ENCODE peak calls at places on chromosomes 1 and 21, in eight cellular contexts. M is central memory CD4-positive, alpha-beta T cell; O is left cardiac atrium; U is cardiac muscle cell; K is CD8-positive, alpha-beta memory T cell; G is stimulated activated CD4-positive, alpha-beta T cell treated with anti-CD3 and anti-CD28 coated beads, Interleukin-1b, Interleukin-23, amount 100 ng/mL, for 1 hour; A is HT1080; T is activated CD8-positive, alpha-beta memory T cell treated with anti-CD3 and anti-CD28 coated beads, Interleukin-2, amount 10 ng/mL, durations not matched to agents 7 days and 5 days. D is an unnamed sample.

GRCh38 chr1:239951518-239952130 is 140.1 kb upstream of the FMN2 start:
- DNase-seq in M (peak), O (peak), U (peak), K (peak), G (peak), A (peak), T (peak), D (peak)

GRCh38 chr1:11729498-11730428 is 6.2 kb upstream of the AGTRAP start:
- DNase-seq in M (no peak), O (no peak), U (no peak), K (no peak), G (no peak), A (no peak), T (peak), D (no peak)

GRCh38 chr1:50295553-50295952 is 127.7 kb downstream of the DMRTA2 start:
- DNase-seq in M (no peak), O (no peak), U (no peak), K (no peak), G (no peak), A (no peak), T (no peak), D (no peak)

GRCh38 chr1:116912846-116913245 is 3.1 kb downstream of the PTGFRN start:
- DNase-seq in M (no peak), O (no peak), U (no peak), K (no peak), G (no peak), A (no peak), T (no peak), D (no peak)

GRCh38 chr1:27660300-27660837 is 11.6 kb downstream of the IFI6 start:
- DNase-seq in M (no peak), O (no peak), U (no peak), K (no peak), G (no peak), A (no peak), T (no peak), D (no peak)

GRCh38 chr1:35243681-35244080 is 24.8 kb upstream of the ZMYM4 start:
- DNase-seq in M (no peak), O (no peak), U (no peak), K (no peak), G (no peak), A (no peak), T (no peak), D (no peak)

GRCh38 chr1:60621524-60621923 is 460.8 kb upstream of the NFIA start:
- DNase-seq in M (no peak), O (peak), U (no peak), K (no peak), G (no peak), A (no peak), T (no peak), D (no peak)

GRCh38 chr21:25934771-25935224 is 200.0 kb downstream of the GABPA start:
- DNase-seq in M (no peak), O (peak), U (no peak), K (no peak), G (no peak), A (peak), T (peak), D (no peak)

GRCh38 chr1:39919545-39919944 is 17.8 kb upstream of the MYCL start:
- DNase-seq in M (peak), O (no peak), U (peak), K (peak), G (no peak), A (peak), T (peak), D (peak)

GRCh38 chr21:19870682-19871081 is 1127.5 kb upstream of the NCAM2 start:
- DNase-seq in M (no peak), O (no peak), U (no peak), K (no peak), G (no peak), A (no peak), T (no peak), D (no peak)

GRCh38 chr1:229810140-229810539 is 184.1 kb downstream of the URB2 start:
- DNase-seq in M (no peak), O (no peak), U (no peak), K (no peak), G (no peak), A (no peak), T (no peak), D (no peak)

GRCh38 chr1:53891021-53891420 is 1.4 kb upstream of the YIPF1 start:
- DNase-seq in M (no peak), O (no peak), U (no peak), K (no peak), G (no peak), A (no peak), T (no peak), D (no peak)

GRCh38 chr1:201704439-201704792 is 124.5 kb upstream of the IPO9 start:
- DNase-seq in M (no peak), O (no peak), U (no peak), K (no peak), G (no peak), A (no peak), T (no peak), D (no peak)

GRCh38 chr1:48405400-48405799 is 66.6 kb downstream of the SPATA6 start:
- DNase-seq in M (no peak), O (no peak), U (no peak), K (no peak), G (no peak), A (no peak), T (no peak), D (no peak)

GRCh38 chr1:244273845-244274619 is 177.7 kb downstream of the ADSS2 start:
- DNase-seq in M (no peak), O (peak), U (no peak), K (no peak), G (no peak), A (peak), T (peak), D (peak)

GRCh38 chr1:158930504-158930903 is 848 bp upstream of the PYHIN1 start:
- DNase-seq in M (peak), O (no peak), U (no peak), K (peak), G (no peak), A (no peak), T (peak), D (no peak)

GRCh38 chr1:204211021-204211420 is 2.8 kb downstream of the GOLT1A start:
- DNase-seq in M (no peak), O (no peak), U (no peak), K (no peak), G (no peak), A (no peak), T (no peak), D (no peak)

GRCh38 chr1:1001631-1002300 is 1.9 kb upstream of the HES4 start:
- DNase-seq in M (peak), O (peak), U (peak), K (peak), G (peak), A (peak), T (peak), D (peak)

GRCh38 chr21:32007461-32007860 is 134.6 kb downstream of the HUNK start:
- DNase-seq in M (no peak), O (no peak), U (no peak), K (no peak), G (no peak), A (peak), T (no peak), D (no peak)

GRCh38 chr1:39727221-39727931 is 11.3 kb upstream of the PPIE start:
- DNase-seq in M (no peak), O (no peak), U (no peak), K (no peak), G (no peak), A (no peak), T (no peak), D (no peak)

GRCh38 chr1:211007830-211008229 is 126.1 kb downstream of the KCNH1 start:
- DNase-seq in M (no peak), O (no peak), U (no peak), K (no peak), G (no peak), A (no peak), T (no peak), D (no peak)

GRCh38 chr1:206457408-206457807 is 12.9 kb upstream of the IKBKE start:
- DNase-seq in M (no peak), O (peak), U (no peak), K (no peak), G (no peak), A (peak), T (no peak), D (no peak)

GRCh38 chr1:117173711-117174110 is 37.0 kb downstream of the VTCN1 start:
- DNase-seq in M (no peak), O (no peak), U (no peak), K (no peak), G (no peak), A (no peak), T (no peak), D (no peak)

GRCh38 chr1:221948459-221948858 is 206.6 kb upstream of the DUSP10 start:
- DNase-seq in M (no peak), O (no peak), U (no peak), K (no peak), G (no peak), A (no peak), T (no peak), D (no peak)

GRCh38 chr1:193514397-193514796 is 328.0 kb upstream of the B3GALT2 start:
- DNase-seq in M (no peak), O (no peak), U (no peak), K (no peak), G (no peak), A (no peak), T (no peak), D (no peak)

GRCh38 chr1:94072840-94073516 is 48.0 kb downstream of the ABCA4 start:
- DNase-seq in M (no peak), O (no peak), U (no peak), K (no peak), G (no peak), A (no peak), T (no peak), D (no peak)

GRCh38 chr1:57623039-57623790 is 199.4 kb upstream of the DAB1 start:
- DNase-seq in M (no peak), O (peak), U (peak), K (no peak), G (no peak), A (peak), T (no peak), D (peak)

GRCh38 chr1:59686170-59686569 is 128.6 kb upstream of the HOOK1 start:
- DNase-seq in M (no peak), O (no peak), U (no peak), K (no peak), G (no peak), A (no peak), T (no peak), D (no peak)

GRCh38 chr1:54814571-54814970 is 13.4 kb upstream of the TTC22 start:
- DNase-seq in M (no peak), O (no peak), U (no peak), K (no peak), G (no peak), A (no peak), T (no peak), D (no peak)

GRCh38 chr1:151371340-151371739 is 1.2 kb downstream of the SELENBP1 start:
- DNase-seq in M (no peak), O (peak), U (no peak), K (no peak), G (no peak), A (no peak), T (no peak), D (peak)

GRCh38 chr1:167467126-167467725 is 51.1 kb downstream of the CD247 start:
- DNase-seq in M (no peak), O (no peak), U (no peak), K (no peak), G (no peak), A (no peak), T (no peak), D (no peak)

GRCh38 chr1:8090241-8090702 is 64.2 kb upstream of the ERRFI1 start:
- DNase-seq in M (no peak), O (no peak), U (no peak), K (no peak), G (no peak), A (peak), T (no peak), D (no peak)

GRCh38 chr1:202081992-202082391 is 40.7 kb upstream of the GPR37L1 start:
- DNase-seq in M (no peak), O (no peak), U (peak), K (no peak), G (no peak), A (no peak), T (no peak), D (no peak)

GRCh38 chr1:35715568-35716002 is 3.1 kb downstream of the C1orf216 start:
- DNase-seq in M (peak), O (peak), U (peak), K (peak), G (peak), A (peak), T (peak), D (peak)

GRCh38 chr21:37862536-37862935 is 53.7 kb downstream of the KCNJ6 start:
- DNase-seq in M (no peak), O (no peak), U (peak), K (no peak), G (no peak), A (no peak), T (no peak), D (no peak)

D was measured in ovary.